ENCODE peak calls at places on chromosome 18, in four cellular contexts. W is WTC11, S is A549, O is K562. G is an unnamed sample.

GRCh38 chr18:39806519-39806918 is 2148.5 kb upstream of the PIK3C3 start:
- DNase-seq in W (no peak), S (no peak), O (no peak), G (peak; percentile 28)

GRCh38 chr18:79540161-79540913 is 139.3 kb upstream of the CTDP1 start:
- DNase-seq in W (no peak), S (no peak), O (no peak), G (no peak)

GRCh38 chr18:68721681-68722583 is 7.0 kb upstream of the TMX3 start:
- DNase-seq in W (no peak), S (no peak), O (no peak), G (no peak)

GRCh38 chr18:3985030-3985429 is 470.1 kb downstream of the DLGAP1 start:
- DNase-seq in W (no peak), S (no peak), O (no peak), G (no peak)

GRCh38 chr18:2908166-2908945 is 61.5 kb downstream of the EMILIN2 start:
- DNase-seq in W (no peak), S (no peak), O (no peak), G (no peak)

GRCh38 chr18:26480897-26481795 is 67.2 kb downstream of the KCTD1 start:
- DNase-seq in W (no peak), S (peak; percentile 68), O (no peak), G (peak; percentile 5)

GRCh38 chr18:26322892-26323653 is 96.8 kb downstream of the TAF4B start:
- DNase-seq in W (no peak), S (no peak), O (no peak), G (peak; percentile 18)

GRCh38 chr18:44837491-44838185 is 156.9 kb downstream of the SETBP1 start:
- DNase-seq in W (no peak), S (no peak), O (no peak), G (no peak)

GRCh38 chr18:54949588-54949987 is 9.7 kb downstream of the CCDC68 start:
- DNase-seq in W (no peak), S (no peak), O (no peak), G (no peak)

GRCh38 chr18:13471495-13471845 is 252.9 kb downstream of the LDLRAD4 start:
- DNase-seq in W (no peak), S (no peak), O (no peak), G (no peak)

GRCh38 chr18:53918091-53918490 is 306.4 kb downstream of the MBD2 start:
- DNase-seq in W (no peak), S (no peak), O (no peak), G (no peak)

GRCh38 chr18:62844850-62845643 is 129.7 kb downstream of the PHLPP1 start:
- DNase-seq in W (no peak), S (no peak), O (no peak), G (no peak)

GRCh38 chr18:74652392-74652988 is 54.8 kb downstream of the ZNF407 start:
- DNase-seq in W (no peak), S (peak; percentile 19), O (peak; percentile 11), G (peak; percentile 33)

GRCh38 chr18:78884502-78884901 is 95.1 kb upstream of the SALL3 start:
- DNase-seq in W (no peak), S (no peak), O (no peak), G (no peak)

GRCh38 chr18:13455470-13455869 is 236.9 kb downstream of the LDLRAD4 start:
- DNase-seq in W (no peak), S (no peak), O (no peak), G (no peak)

GRCh38 chr18:41265047-41265446 is 690.0 kb upstream of the PIK3C3 start:
- DNase-seq in W (no peak), S (no peak), O (no peak), G (no peak)

DNA sequence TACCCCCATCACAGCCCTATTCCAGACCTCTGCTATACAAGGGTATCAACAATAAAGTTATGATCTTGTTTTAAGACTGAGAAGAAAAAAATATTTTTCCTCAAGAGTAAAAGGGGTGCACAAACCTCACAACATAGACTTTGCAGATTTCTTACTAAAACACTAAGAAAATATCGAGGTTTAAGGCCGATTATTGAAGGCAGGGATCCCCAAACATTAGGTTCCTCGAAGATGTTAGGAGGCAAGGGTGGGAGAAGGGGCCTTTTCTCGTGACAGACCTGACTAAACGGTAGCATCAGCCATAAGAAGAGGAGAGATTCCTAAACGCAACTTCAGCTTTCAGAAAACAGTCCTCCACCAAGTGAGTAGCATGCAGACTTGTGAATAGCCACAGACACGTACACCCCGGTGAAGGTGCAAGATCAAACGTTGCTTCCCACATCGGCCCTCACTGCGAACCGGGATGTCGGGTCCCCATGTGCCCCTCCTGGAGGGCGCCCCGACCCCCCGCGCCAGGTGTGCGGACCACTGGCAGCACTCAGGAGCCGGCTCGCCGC is 678 bp downstream of the PIAS2 start:
- DNase-seq in W (no peak), S (no peak), O (no peak), G (peak; percentile 17)
- TF ChIP-seq HMGXB4 in W (no peak), S (no peak), O (no peak), G (no peak)

DNA sequence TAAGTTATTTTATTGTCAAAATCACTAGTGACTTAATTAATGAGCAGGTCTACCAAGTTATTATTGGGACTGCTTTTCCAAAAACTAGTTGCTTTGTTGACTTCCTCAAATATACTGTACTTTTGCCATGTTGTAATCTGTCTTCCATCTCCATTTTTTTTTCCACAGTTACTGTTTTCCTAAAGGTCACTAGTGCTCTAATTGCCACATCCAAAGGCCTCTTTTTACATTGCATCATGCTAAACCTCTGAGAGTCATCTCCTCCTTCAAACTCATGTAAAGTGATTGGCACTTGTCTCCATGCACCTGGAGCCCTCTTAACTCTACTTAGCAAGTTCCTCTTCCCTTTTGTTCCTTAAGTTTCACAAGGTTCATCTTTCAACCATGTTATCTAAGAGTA is 11.8 kb downstream of the PMAIP1 start:
- DNase-seq in W (no peak), S (no peak), O (no peak), G (no peak)
- TF ChIP-seq HMGXB4 in W (no peak), S (no peak), O (no peak), G (no peak)

GRCh38 chr18:24875761-24876160 is 415.3 kb downstream of the HRH4 start:
- DNase-seq in W (no peak), S (no peak), O (no peak), G (no peak)

GRCh38 chr18:24878289-24878688 is 417.9 kb downstream of the HRH4 start:
- DNase-seq in W (no peak), S (no peak), O (no peak), G (peak; percentile 7)

GRCh38 chr18:24875286-24875685 is 414.8 kb downstream of the HRH4 start:
- DNase-seq in W (no peak), S (no peak), O (no peak), G (no peak)

GRCh38 chr18:24876266-24876665 is 415.8 kb downstream of the HRH4 start:
- DNase-seq in W (no peak), S (no peak), O (no peak), G (no peak)
- TF ChIP-seq HMGXB4 in W (no peak), S (no peak), O (no peak), G (no peak)

GRCh38 chr18:10239138-10239537 is 215.3 kb upstream of the APCDD1 start:
- DNase-seq in W (no peak), S (no peak), O (no peak), G (no peak)
- TF ChIP-seq HMGXB4 in W (no peak), S (no peak), O (no peak), G (no peak)

GRCh38 chr18:8988262-8988871 is 114.1 kb upstream of the NDUFV2 start:
- DNase-seq in W (peak; percentile 78), S (peak; percentile 41), O (peak; percentile 46), G (peak; percentile 46)

GRCh38 chr18:8991131-8991530 is 111.4 kb upstream of the NDUFV2 start:
- DNase-seq in W (no peak), S (no peak), O (no peak), G (no peak)

GRCh38 chr18:8989017-8989416 is 113.5 kb upstream of the NDUFV2 start:
- DNase-seq in W (no peak), S (no peak), O (no peak), G (no peak)

GRCh38 chr18:8989855-8990254 is 112.6 kb upstream of the NDUFV2 start:
- DNase-seq in W (no peak), S (no peak), O (no peak), G (no peak)

GRCh38 chr18:8990276-8991031 is 112.0 kb upstream of the NDUFV2 start:
- DNase-seq in W (no peak), S (no peak), O (no peak), G (no peak)
- TF ChIP-seq HMGXB4 in W (no peak), S (no peak), O (no peak), G (no peak)

GRCh38 chr18:23838233-23838632 is 149.0 kb downstream of the LAMA3 start:
- DNase-seq in W (no peak), S (no peak), O (no peak), G (no peak)
- TF ChIP-seq HMGXB4 in W (no peak), S (no peak), O (no peak), G (no peak)

DNA sequence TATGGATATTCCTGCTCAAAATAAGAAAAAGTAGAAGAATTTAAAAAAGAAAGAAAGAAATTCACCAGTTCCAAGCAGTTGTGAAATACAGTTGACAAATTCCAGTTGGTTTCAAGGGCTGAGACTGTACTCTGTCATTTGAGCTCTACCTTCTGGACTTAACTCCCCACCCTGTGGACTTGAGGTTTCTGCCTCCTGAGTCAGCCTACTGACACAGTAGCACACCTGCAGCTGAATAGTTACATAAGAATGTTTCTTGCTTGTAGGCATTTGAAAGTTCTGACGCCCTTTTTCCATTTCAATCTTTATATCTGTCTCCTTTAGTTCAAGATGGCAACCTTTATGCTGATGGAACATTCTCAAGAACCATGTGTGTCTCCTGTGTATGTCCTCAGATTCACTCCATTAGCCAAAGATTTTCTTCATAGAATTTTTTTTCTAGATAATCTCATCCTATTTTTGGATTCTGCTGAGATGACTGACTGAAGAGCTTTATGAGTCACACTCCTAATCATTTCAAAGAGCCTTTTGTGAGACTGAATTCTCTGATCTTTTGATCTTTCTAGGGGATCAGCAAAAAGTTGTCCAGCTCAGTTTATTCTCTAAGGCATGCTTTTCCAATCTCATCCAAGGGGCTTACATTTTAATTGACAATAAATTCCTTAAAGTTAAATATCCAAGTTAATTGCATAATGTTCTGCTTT is 19.1 kb downstream of the NETO1 start:
- DNase-seq in W (no peak), S (no peak), O (no peak), G (no peak)
- TF ChIP-seq HMGXB4 in W (no peak), S (no peak), O (no peak), G (no peak)

GRCh38 chr18:48949051-48949605 is 1.6 kb downstream of the SMAD7 start:
- DNase-seq in W (no peak), S (no peak), O (no peak), G (no peak)
- TF ChIP-seq HMGXB4 in W (no peak), S (no peak), O (no peak), G (peak; percentile 10)

GRCh38 chr18:34322365-34323289 is 97.9 kb upstream of the NOL4 start:
- DNase-seq in W (peak; percentile 66), S (no peak), O (no peak), G (peak; percentile 59)
- TF ChIP-seq HMGXB4 in W (no peak), S (no peak), O (no peak), G (no peak)

G was measured in HepG2.